ENCODE peak calls at places on chromosomes 3 and 15, in seven cellular contexts. Q is sciatic nerve, A is right cardiac atrium, L is NCI-H1436, U is tibial nerve, H is foreskin fibroblast, T is NCI-H1092 treated with DMSO at 0.1 percent for 48 hours. O is an unnamed sample.
A peak's percentile ranks its signal among the peaks of the same experiment; 100 is the strongest.

GRCh38 chr3:54028372-54028771 is 94.0 kb upstream of the CACNA2D3 start:
- DNase-seq in U (no peak), H (no peak), L (no peak), T (no peak), A (no peak), Q (no peak), O (no peak)

GRCh38 chr15:49953421-49953820 is 165.6 kb downstream of the ATP8B4 start:
- DNase-seq in U (no peak), H (no peak), Q (no peak), L (no peak), A (no peak), T (no peak), O (peak; percentile 12)

GRCh38 chr3:187746479-187747335 is 1.4 kb upstream of the BCL6 start:
- DNase-seq in T (no peak), U (no peak), H (peak; percentile 52), A (no peak), L (no peak), Q (peak; percentile 60), O (no peak)

GRCh38 chr3:171306631-171307030 is 153.6 kb downstream of the TNIK start:
- DNase-seq in H (peak; percentile 88), L (no peak), U (peak; percentile 53), T (peak; percentile 13), Q (peak; percentile 77), A (peak; percentile 70), O (peak; percentile 89)

GRCh38 chr3:13972679-13973379 is 93.0 kb upstream of the WNT7A start:
- DNase-seq in U (no peak), A (no peak), T (no peak), H (no peak), Q (no peak), L (no peak), O (no peak)

GRCh38 chr3:141093971-141094401 is 42.8 kb downstream of the SPSB4 start:
- DNase-seq in H (no peak), Q (no peak), U (no peak), T (peak; percentile 51), L (no peak), A (peak; percentile 69), O (peak; percentile 81)

GRCh38 chr3:125076464-125076863 is 20.7 kb upstream of the HEG1 start:
- DNase-seq in Q (no peak), U (no peak), H (no peak), L (no peak), A (no peak), T (no peak), O (no peak)

GRCh38 chr3:154862265-154862664 is 217.9 kb upstream of the MME start:
- DNase-seq in T (no peak), U (no peak), Q (no peak), L (no peak), A (no peak), H (peak; percentile 30), O (no peak)

GRCh38 chr3:66385066-66385465 is 115.8 kb downstream of the LRIG1 start:
- DNase-seq in Q (no peak), T (no peak), H (no peak), L (no peak), U (no peak), A (no peak), O (no peak)

GRCh38 chr3:184778426-184779332 is 33.3 kb upstream of the VPS8 start:
- DNase-seq in A (no peak), Q (peak; percentile 51), H (no peak), T (no peak), U (no peak), L (no peak), O (no peak)

GRCh38 chr15:94259121-94259776 is 27.9 kb downstream of the MCTP2 start:
- DNase-seq in Q (no peak), L (no peak), H (peak; percentile 3), A (no peak), T (no peak), U (no peak), O (no peak)

GRCh38 chr15:80669599-80670273 is 25.4 kb upstream of the ABHD17C start:
- DNase-seq in U (no peak), A (no peak), T (no peak), L (no peak), H (peak; percentile 45), Q (no peak), O (no peak)

GRCh38 chr3:120448707-120449650 is 1.8 kb downstream of the FSTL1 start:
- DNase-seq in U (peak; percentile 15), Q (no peak), T (no peak), L (no peak), H (peak; percentile 81), A (peak; percentile 35), O (no peak)

GRCh38 chr3:124812291-124813265 is 74.6 kb downstream of the ITGB5 start:
- DNase-seq in U (peak; percentile 52), A (peak; percentile 72), H (peak; percentile 97), L (no peak), T (no peak), Q (peak; percentile 61), O (peak; percentile 84)

GRCh38 chr15:42156266-42156922 is at the start of gene PLA2G4F:
- DNase-seq in H (no peak), A (no peak), T (no peak), U (no peak), L (no peak), Q (no peak), O (no peak)

GRCh38 chr15:78450285-78450858 is 12.4 kb downstream of the IREB2 start:
- DNase-seq in H (no peak), Q (no peak), L (no peak), A (no peak), U (no peak), T (no peak), O (no peak)

GRCh38 chr3:70861855-70862254 is 549.4 kb upstream of the MDFIC2 start:
- DNase-seq in T (no peak), A (no peak), U (no peak), Q (no peak), L (no peak), H (peak; percentile 72), O (no peak)

GRCh38 chr3:127911421-127911931 is 3.6 kb upstream of the KBTBD12 start:
- DNase-seq in U (no peak), A (no peak), Q (no peak), L (no peak), H (peak; percentile 33), T (no peak), O (peak; percentile 65)

GRCh38 chr15:91135201-91136130 is 35.4 kb downstream of the SV2B start:
- DNase-seq in L (no peak), H (no peak), A (no peak), U (no peak), Q (no peak), T (no peak), O (no peak)

GRCh38 chr3:169286992-169287391 is 376.5 kb downstream of the MECOM start:
- DNase-seq in L (no peak), T (peak; percentile 79), U (no peak), H (no peak), Q (no peak), A (no peak), O (peak; percentile 42)

GRCh38 chr3:70621451-70621850 is 309.0 kb upstream of the MDFIC2 start:
- DNase-seq in T (no peak), U (no peak), L (no peak), A (no peak), Q (no peak), H (no peak), O (no peak)

GRCh38 chr3:43161684-43162512 is 56.0 kb upstream of the POMGNT2 start:
- DNase-seq in U (no peak), A (no peak), T (peak; percentile 4), L (no peak), H (peak; percentile 81), Q (no peak), O (no peak)

GRCh38 chr3:14402304-14402811 is at the start of gene SLC6A6:
- DNase-seq in Q (peak; percentile 93), T (peak; percentile 93), L (peak; percentile 86), U (peak; percentile 95), H (peak; percentile 98), A (peak; percentile 94), O (peak; percentile 90)

GRCh38 chr15:62164500-62165028 is 521 bp downstream of the C2CD4B start:
- DNase-seq in T (no peak), H (peak; percentile 22), Q (no peak), A (peak; percentile 31), L (no peak), U (no peak), O (no peak)

GRCh38 chr15:71093089-71094024 is 21.9 kb upstream of the THSD4 start:
- DNase-seq in T (no peak), A (no peak), H (peak; percentile 85), L (no peak), Q (no peak), U (no peak), O (no peak)

GRCh38 chr15:68015244-68015643 is 38.9 kb upstream of the PIAS1 start:
- DNase-seq in H (no peak), A (no peak), Q (no peak), U (no peak), T (no peak), L (no peak), O (no peak)

GRCh38 chr3:133037440-133037839 is 751 bp upstream of the TMEM108 start:
- DNase-seq in A (peak; percentile 34), Q (no peak), L (peak; percentile 73), U (no peak), H (no peak), T (no peak), O (peak; percentile 60)

GRCh38 chr3:8539419-8539818 is 37.8 kb downstream of the LMCD1 start:
- DNase-seq in H (peak; percentile 82), A (no peak), Q (no peak), U (no peak), T (no peak), L (no peak), O (no peak)

GRCh38 chr3:98390366-98390765 is at the start of gene OR5K3:
- DNase-seq in H (no peak), L (no peak), T (no peak), Q (no peak), U (no peak), A (no peak), O (no peak)

GRCh38 chr3:97821413-97821809 is 400 bp upstream of the CRYBG3 start:
- DNase-seq in A (peak; percentile 57), T (no peak), Q (peak; percentile 75), L (no peak), H (no peak), U (peak; percentile 32), O (no peak)

GRCh38 chr3:41267975-41268640 is 68.8 kb downstream of the CTNNB1 start:
- DNase-seq in T (no peak), Q (no peak), U (no peak), H (peak; percentile 96), L (no peak), A (no peak), O (peak; percentile 34)

GRCh38 chr3:143287403-143287802 is 167.8 kb downstream of the CHST2 start:
- DNase-seq in H (peak; percentile 39), L (no peak), T (no peak), U (no peak), A (no peak), Q (no peak), O (no peak)

GRCh38 chr3:102091358-102091757 is 242.0 kb downstream of the NFKBIZ start:
- DNase-seq in U (no peak), H (no peak), Q (no peak), L (no peak), A (no peak), T (no peak), O (no peak)

GRCh38 chr3:52136513-52136912 is 17.7 kb downstream of the POC1A start:
- DNase-seq in L (no peak), H (peak; percentile 52), Q (no peak), A (peak; percentile 50), T (peak; percentile 11), U (peak; percentile 63), O (no peak)